ENCODE peak calls at places on chromosomes 11 and 22, in four cellular contexts. M is A549, U is H1, A is K562. I is an unnamed sample.
A peak's percentile ranks its signal among the peaks of the same experiment; 100 is the strongest.

GRCh38 chr22:17087176-17088131 is 2.7 kb downstream of the IL17RA start:
- DNase-seq in U (no peak), A (no peak), M (no peak), I (no peak)

GRCh38 chr11:93718057-93718563 is 23.2 kb downstream of the TAF1D start:
- DNase-seq in U (no peak), A (peak; percentile 17), M (no peak), I (no peak)

GRCh38 chr11:61488651-61489291 is 19.8 kb upstream of the LRRC10B start:
- DNase-seq in U (no peak), M (no peak), A (peak; percentile 48), I (peak; percentile 89)

GRCh38 chr11:34620820-34621792 is at the start of gene EHF:
- DNase-seq in U (no peak), M (no peak), A (no peak), I (no peak)

GRCh38 chr11:17478064-17478463 is 1.4 kb upstream of the ABCC8 start:
- DNase-seq in U (no peak), A (no peak), M (no peak), I (no peak)

GRCh38 chr11:69970785-69971535 is 107.2 kb upstream of the ANO1 start:
- DNase-seq in M (no peak), U (no peak), A (no peak), I (no peak)

GRCh38 chr22:17120281-17120680 is 879 bp downstream of the TMEM121B start:
- DNase-seq in A (peak; percentile 85), M (peak; percentile 27), U (peak; percentile 46), I (no peak)

GRCh38 chr11:19382131-19382611 is 141.4 kb upstream of the E2F8 start:
- DNase-seq in M (no peak), A (no peak), U (no peak), I (no peak)

GRCh38 chr11:64759722-64760719 is at the start of gene PYGM:
- DNase-seq in U (peak; percentile 77), A (peak; percentile 44), M (no peak), I (no peak)

GRCh38 chr11:14384338-14384737 is 25.4 kb upstream of the RRAS2 start:
- DNase-seq in U (no peak), A (no peak), M (no peak), I (no peak)

GRCh38 chr11:60918941-60919275 is 5.0 kb downstream of the TMEM109 start:
- DNase-seq in A (no peak), U (no peak), M (peak; percentile 19), I (no peak)

GRCh38 chr11:76577199-76577920 is 93.2 kb downstream of the LRRC32 start:
- DNase-seq in U (no peak), M (peak; percentile 58), A (no peak), I (no peak)

GRCh38 chr11:67996622-67997459 is 7.1 kb downstream of the UNC93B1 start:
- DNase-seq in U (peak; percentile 85), M (peak; percentile 92), A (peak; percentile 95), I (no peak)

GRCh38 chr22:42461511-42461910 is 29.3 kb upstream of the NFAM1 start:
- DNase-seq in M (no peak), U (no peak), A (no peak), I (no peak)

GRCh38 chr11:125057370-125058060 is 5.6 kb upstream of the SLC37A2 start:
- DNase-seq in A (no peak), U (no peak), M (no peak), I (no peak)

GRCh38 chr11:134888821-134889220 is 476.8 kb upstream of the B3GAT1 start:
- DNase-seq in M (no peak), U (no peak), A (no peak), I (no peak)
- TF ChIP-seq RNF2 in M (no peak), U (no peak), A (no peak), I (no peak)

GRCh38 chr11:2276999-2277328 is 6.6 kb upstream of the ASCL2 start:
- DNase-seq in A (no peak), M (no peak), U (no peak), I (no peak)
- TF ChIP-seq RNF2 in A (no peak), M (no peak), U (no peak), I (no peak)

DNA sequence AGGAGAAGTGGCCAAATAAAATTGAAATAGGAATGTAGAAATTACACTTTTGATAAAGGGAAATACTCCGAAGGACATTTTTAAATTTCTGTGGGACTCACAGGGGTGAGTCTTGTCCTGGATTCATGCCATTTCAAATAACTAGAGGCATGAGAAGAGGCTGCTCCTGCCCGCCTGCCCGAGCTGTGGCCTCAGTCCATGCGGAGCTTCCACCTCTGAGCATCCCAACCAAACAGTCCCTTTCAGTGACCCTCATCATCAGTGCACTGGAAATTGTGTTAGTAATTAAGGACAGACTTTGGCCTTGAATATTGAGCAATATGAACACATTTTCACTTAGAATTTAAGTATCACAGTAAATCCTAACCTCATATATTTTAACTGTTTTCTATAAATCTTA is 25.6 kb downstream of the GRIA4 start:
- DNase-seq in U (no peak), M (no peak), A (no peak), I (no peak)
- TF ChIP-seq RNF2 in U (no peak), M (no peak), A (no peak), I (no peak)

GRCh38 chr11:78791254-78791653 is 216.6 kb upstream of the NARS2 start:
- DNase-seq in A (no peak), U (no peak), M (no peak), I (no peak)
- TF ChIP-seq RNF2 in A (no peak), U (no peak), M (no peak), I (no peak)

DNA sequence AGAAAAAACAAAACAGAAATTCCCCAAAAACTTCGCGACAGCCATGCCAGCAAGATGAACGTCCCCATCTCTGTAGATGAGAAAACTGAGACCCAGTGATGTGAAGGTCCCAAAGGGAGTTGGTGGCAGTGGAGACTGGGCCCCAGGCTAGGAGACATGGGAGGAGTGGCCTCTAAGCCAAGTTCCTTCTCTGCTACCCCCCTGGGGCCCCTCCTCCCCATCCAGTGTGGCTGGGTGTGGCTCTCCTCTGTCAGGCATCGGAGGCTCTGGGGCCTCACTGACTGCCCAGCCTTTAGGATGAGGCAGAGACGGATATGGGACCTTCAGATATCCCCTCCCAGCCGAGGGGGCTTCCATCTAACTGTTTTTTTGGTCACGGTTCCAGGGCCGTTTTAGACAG is 9.8 kb downstream of the RELT start:
- DNase-seq in A (peak; percentile 74), U (no peak), M (no peak), I (no peak)
- TF ChIP-seq RNF2 in A (no peak), U (no peak), M (no peak), I (no peak)